ENCODE peak calls at places on chromosome 1, in ten cellular contexts. P is mesenteric fat pad, X is NCI-H1417, L is NCI-H446 treated with DMSO at 0.1 percent for 48 hours, K is A172, A is H9, U is AG08395, M is GM19239, T is ecto neural progenitor cell, Z is MM.1S. R is an unnamed sample.

GRCh38 chr1:10160173-10160572 is 50.2 kb upstream of the KIF1B start:
- DNase-seq in P (no peak), X (no peak), L (no peak), K (no peak), A (no peak), U (no peak), M (no peak), T (no peak), Z (no peak), R (no peak)

GRCh38 chr1:26431979-26432695 is at the start of gene DHDDS:
- DNase-seq in P (peak), X (peak), L (peak), K (peak), A (peak), U (peak), M (peak), T (peak), Z (peak), R (peak)

GRCh38 chr1:236774926-236775325 is 20.2 kb upstream of the MTR start:
- DNase-seq in P (no peak), X (peak), L (no peak), K (peak), A (no peak), U (peak), M (no peak), T (no peak), Z (no peak), R (no peak)

GRCh38 chr1:149995927-149996326 is 14.6 kb downstream of the OTUD7B start:
- DNase-seq in P (no peak), X (no peak), L (no peak), K (peak), A (no peak), U (peak), M (no peak), T (no peak), Z (no peak), R (no peak)

GRCh38 chr1:2556277-2557145 is at the start of gene TNFRSF14:
- DNase-seq in P (no peak), X (peak), L (no peak), K (no peak), A (no peak), U (peak), M (peak), T (no peak), Z (peak), R (no peak)

GRCh38 chr1:15455522-15455921 is 1.0 kb upstream of the CELA2A start:
- DNase-seq in P (no peak), X (no peak), L (no peak), K (no peak), A (no peak), U (no peak), M (no peak), T (no peak), Z (peak), R (no peak)

GRCh38 chr1:160658956-160659255 is 12.1 kb upstream of the SLAMF1 start:
- DNase-seq in P (no peak), X (no peak), L (no peak), K (no peak), A (no peak), U (no peak), M (no peak), T (no peak), Z (no peak), R (no peak)

GRCh38 chr1:26295194-26296138 is 11.0 kb downstream of the UBXN11 start:
- DNase-seq in P (no peak), X (no peak), L (no peak), K (no peak), A (no peak), U (no peak), M (no peak), T (peak), Z (no peak), R (peak)

GRCh38 chr1:31243451-31244286 is 4.0 kb upstream of the NKAIN1 start:
- DNase-seq in P (no peak), X (peak), L (no peak), K (peak), A (no peak), U (no peak), M (no peak), T (no peak), Z (no peak), R (no peak)

GRCh38 chr1:10675813-10676212 is 120.6 kb downstream of the CASZ1 start:
- DNase-seq in P (no peak), X (no peak), L (no peak), K (no peak), A (no peak), U (no peak), M (no peak), T (no peak), Z (no peak), R (no peak)

GRCh38 chr1:5632226-5632625 is 360.0 kb downstream of the NPHP4 start:
- DNase-seq in P (no peak), X (no peak), L (no peak), K (no peak), A (no peak), U (no peak), M (no peak), T (peak), Z (no peak), R (peak)

GRCh38 chr1:152906023-152906565 is 2.3 kb upstream of the IVL start:
- DNase-seq in P (no peak), X (no peak), L (no peak), K (peak), A (no peak), U (peak), M (no peak), T (no peak), Z (no peak), R (no peak)

GRCh38 chr1:29828526-29829447 is 592.5 kb downstream of the PTPRU start:
- DNase-seq in P (peak), X (peak), L (no peak), K (no peak), A (no peak), U (no peak), M (no peak), T (peak), Z (no peak), R (peak)

GRCh38 chr1:1024421-1025415 is 4.8 kb downstream of the AGRN start:
- DNase-seq in P (no peak), X (no peak), L (no peak), K (peak), A (peak), U (no peak), M (no peak), T (no peak), Z (no peak), R (no peak)

GRCh38 chr1:43653339-43653738 is 3.4 kb downstream of the KDM4A start:
- DNase-seq in P (no peak), X (no peak), L (no peak), K (peak), A (peak), U (no peak), M (no peak), T (no peak), Z (peak), R (no peak)

GRCh38 chr1:16237343-16237830 is 404 bp upstream of the CPLANE2 start:
- DNase-seq in P (no peak), X (no peak), L (no peak), K (no peak), A (no peak), U (no peak), M (no peak), T (no peak), Z (no peak), R (no peak)

GRCh38 chr1:59204001-59204400 is 92.9 kb upstream of the FGGY start:
- DNase-seq in P (no peak), X (no peak), L (no peak), K (no peak), A (no peak), U (no peak), M (no peak), T (no peak), Z (no peak), R (no peak)

GRCh38 chr1:161792740-161793139 is 26.6 kb downstream of the ATF6 start:
- DNase-seq in P (no peak), X (peak), L (peak), K (peak), A (no peak), U (peak), M (no peak), T (no peak), Z (peak), R (no peak)

GRCh38 chr1:9653783-9654517 is 2.4 kb downstream of the PIK3CD start:
- DNase-seq in P (no peak), X (no peak), L (no peak), K (no peak), A (no peak), U (no peak), M (no peak), T (no peak), Z (no peak), R (no peak)

GRCh38 chr1:160130939-160131338 is 15.4 kb downstream of the ATP1A2 start:
- DNase-seq in P (no peak), X (no peak), L (no peak), K (no peak), A (no peak), U (no peak), M (no peak), T (no peak), Z (no peak), R (no peak)

GRCh38 chr1:150875197-150876110 is 945 bp downstream of the ARNT start:
- DNase-seq in P (no peak), X (no peak), L (no peak), K (no peak), A (no peak), U (no peak), M (no peak), T (peak), Z (no peak), R (no peak)

GRCh38 chr1:228734881-228735801 is at the start of gene RHOU:
- DNase-seq in P (peak), X (peak), L (peak), K (peak), A (peak), U (peak), M (peak), T (peak), Z (peak), R (no peak)

GRCh38 chr1:27885620-27886352 is 13.4 kb downstream of the THEMIS2 start:
- DNase-seq in P (peak), X (no peak), L (no peak), K (no peak), A (no peak), U (no peak), M (no peak), T (no peak), Z (no peak), R (no peak)

GRCh38 chr1:113758631-113759340 is 500 bp downstream of the PHTF1 start:
- DNase-seq in P (peak), X (peak), L (no peak), K (no peak), A (peak), U (peak), M (peak), T (peak), Z (peak), R (no peak)

GRCh38 chr1:71047635-71048607 is at the start of gene PTGER3:
- DNase-seq in P (peak), X (peak), L (no peak), K (peak), A (peak), U (peak), M (no peak), T (peak), Z (no peak), R (no peak)

GRCh38 chr1:151314137-151314875 is 12.9 kb downstream of the PI4KB start:
- DNase-seq in P (no peak), X (no peak), L (no peak), K (peak), A (no peak), U (peak), M (no peak), T (no peak), Z (no peak), R (no peak)

GRCh38 chr1:50666849-50667248 is 243.6 kb upstream of the DMRTA2 start:
- DNase-seq in P (no peak), X (no peak), L (no peak), K (no peak), A (no peak), U (no peak), M (no peak), T (no peak), Z (no peak), R (no peak)

GRCh38 chr1:14604414-14604813 is 5.9 kb downstream of the KAZN start:
- DNase-seq in P (no peak), X (no peak), L (no peak), K (no peak), A (no peak), U (no peak), M (no peak), T (no peak), Z (no peak), R (no peak)

GRCh38 chr1:8876099-8876496 is 2.4 kb downstream of the ENO1 start:
- DNase-seq in P (no peak), X (no peak), L (no peak), K (no peak), A (no peak), U (no peak), M (no peak), T (no peak), Z (no peak), R (no peak)

GRCh38 chr1:186082235-186082937 is 292.7 kb downstream of the TPR start:
- DNase-seq in P (no peak), X (peak), L (peak), K (peak), A (no peak), U (peak), M (peak), T (peak), Z (no peak), R (no peak)

GRCh38 chr1:165342588-165342987 is 13.9 kb downstream of the LMX1A start:
- DNase-seq in P (no peak), X (no peak), L (no peak), K (no peak), A (no peak), U (no peak), M (no peak), T (no peak), Z (no peak), R (no peak)